ENCODE peak calls at places on chromosomes 5 and 9, in five cellular contexts. One of them, this sample, is unnamed.
A peak's percentile ranks its signal among the peaks of the same experiment; 100 is the strongest.

GRCh38 chr9:35518212-35518917 is 28.5 kb downstream of the RUSC2 start:
- DNase-seq in effector memory CD4-positive, alpha-beta T cell: no peak
- DNase-seq in mesendoderm: peak; percentile 99
- DNase-seq in SK-N-SH: no peak
- DNase-seq in GM23248: peak; percentile 92
- DNase-seq in this sample: no peak

GRCh38 chr5:59346987-59347386 is 546.5 kb downstream of the PDE4D start:
- DNase-seq in GM23248: no peak
- DNase-seq in effector memory CD4-positive, alpha-beta T cell: no peak
- DNase-seq in SK-N-SH: no peak
- DNase-seq in mesendoderm: no peak
- DNase-seq in this sample: no peak

GRCh38 chr5:141757402-141757801 is 75.4 kb upstream of the ARAP3 start:
- DNase-seq in SK-N-SH: peak; percentile 80
- DNase-seq in GM23248: peak; percentile 68
- DNase-seq in effector memory CD4-positive, alpha-beta T cell: no peak
- DNase-seq in mesendoderm: peak; percentile 81
- DNase-seq in this sample: no peak

GRCh38 chr9:80091526-80091925 is 519.8 kb downstream of the TLE4 start:
- DNase-seq in SK-N-SH: no peak
- DNase-seq in effector memory CD4-positive, alpha-beta T cell: no peak
- DNase-seq in mesendoderm: no peak
- DNase-seq in GM23248: no peak
- DNase-seq in this sample: no peak

GRCh38 chr5:157342822-157343402 is 77.0 kb downstream of the CYFIP2 start:
- DNase-seq in effector memory CD4-positive, alpha-beta T cell: no peak
- DNase-seq in mesendoderm: peak; percentile 65
- DNase-seq in SK-N-SH: peak; percentile 62
- DNase-seq in GM23248: peak; percentile 65
- DNase-seq in this sample: peak; percentile 26

GRCh38 chr9:128412120-128412790 is 8.4 kb upstream of the CERCAM start:
- DNase-seq in GM23248: peak; percentile 49
- DNase-seq in effector memory CD4-positive, alpha-beta T cell: peak; percentile 24
- DNase-seq in SK-N-SH: peak; percentile 87
- DNase-seq in mesendoderm: peak; percentile 92
- DNase-seq in this sample: peak; percentile 88

GRCh38 chr5:55234171-55234700 is 828 bp upstream of the CCNO start:
- DNase-seq in GM23248: peak; percentile 62
- DNase-seq in mesendoderm: peak; percentile 51
- DNase-seq in effector memory CD4-positive, alpha-beta T cell: no peak
- DNase-seq in SK-N-SH: peak; percentile 44
- DNase-seq in this sample: peak; percentile 49

GRCh38 chr9:99966720-99967119 is 60.3 kb downstream of the STX17 start:
- DNase-seq in GM23248: no peak
- DNase-seq in SK-N-SH: no peak
- DNase-seq in effector memory CD4-positive, alpha-beta T cell: no peak
- DNase-seq in mesendoderm: peak; percentile 95
- DNase-seq in this sample: no peak

GRCh38 chr5:124755565-124755964 is 9.1 kb upstream of the ZNF608 start:
- DNase-seq in mesendoderm: peak; percentile 61
- DNase-seq in effector memory CD4-positive, alpha-beta T cell: no peak
- DNase-seq in GM23248: peak; percentile 15
- DNase-seq in SK-N-SH: peak; percentile 73
- DNase-seq in this sample: peak; percentile 45

GRCh38 chr9:133111461-133112360 is 9.3 kb downstream of the RALGDS start:
- DNase-seq in GM23248: no peak
- DNase-seq in SK-N-SH: no peak
- DNase-seq in effector memory CD4-positive, alpha-beta T cell: no peak
- DNase-seq in mesendoderm: no peak
- DNase-seq in this sample: no peak

GRCh38 chr5:135193213-135194125 is 159.4 kb upstream of the PITX1 start:
- DNase-seq in GM23248: peak; percentile 78
- DNase-seq in SK-N-SH: no peak
- DNase-seq in mesendoderm: peak; percentile 9
- DNase-seq in effector memory CD4-positive, alpha-beta T cell: no peak
- DNase-seq in this sample: no peak

GRCh38 chr9:135146766-135147472 is 59.5 kb downstream of the OLFM1 start:
- DNase-seq in effector memory CD4-positive, alpha-beta T cell: no peak
- DNase-seq in GM23248: peak; percentile 36
- DNase-seq in SK-N-SH: peak; percentile 88
- DNase-seq in mesendoderm: no peak
- DNase-seq in this sample: no peak

GRCh38 chr5:74903165-74903787 is 37.1 kb upstream of the FAM169A start:
- DNase-seq in effector memory CD4-positive, alpha-beta T cell: no peak
- DNase-seq in SK-N-SH: peak; percentile 30
- DNase-seq in GM23248: peak; percentile 7
- DNase-seq in mesendoderm: peak; percentile 91
- DNase-seq in this sample: no peak

GRCh38 chr5:163619951-163620350 is 114.5 kb downstream of the MAT2B start:
- DNase-seq in effector memory CD4-positive, alpha-beta T cell: no peak
- DNase-seq in SK-N-SH: peak; percentile 8
- DNase-seq in GM23248: no peak
- DNase-seq in mesendoderm: peak; percentile 65
- DNase-seq in this sample: peak; percentile 66

GRCh38 chr9:114883709-114884108 is 46.7 kb downstream of the TNFSF8 start:
- DNase-seq in GM23248: no peak
- DNase-seq in SK-N-SH: no peak
- DNase-seq in effector memory CD4-positive, alpha-beta T cell: no peak
- DNase-seq in mesendoderm: no peak
- DNase-seq in this sample: no peak

GRCh38 chr5:177963966-177964365 is 32.1 kb downstream of the PROP1 start:
- DNase-seq in SK-N-SH: no peak
- DNase-seq in mesendoderm: no peak
- DNase-seq in GM23248: no peak
- DNase-seq in effector memory CD4-positive, alpha-beta T cell: no peak
- DNase-seq in this sample: no peak

GRCh38 chr9:115341401-115341800 is 223.4 kb upstream of the TNC start:
- DNase-seq in SK-N-SH: no peak
- DNase-seq in effector memory CD4-positive, alpha-beta T cell: no peak
- DNase-seq in GM23248: peak; percentile 51
- DNase-seq in mesendoderm: no peak
- DNase-seq in this sample: no peak

GRCh38 chr5:11251242-11251641 is 490.2 kb upstream of the DAP start:
- DNase-seq in SK-N-SH: no peak
- DNase-seq in effector memory CD4-positive, alpha-beta T cell: no peak
- DNase-seq in mesendoderm: peak; percentile 80
- DNase-seq in GM23248: peak; percentile 26
- DNase-seq in this sample: peak; percentile 26

GRCh38 chr5:96657068-96657467 is 5.1 kb upstream of the CAST start:
- DNase-seq in GM23248: peak; percentile 97
- DNase-seq in SK-N-SH: no peak
- DNase-seq in effector memory CD4-positive, alpha-beta T cell: peak; percentile 27
- DNase-seq in mesendoderm: no peak
- DNase-seq in this sample: peak; percentile 17

GRCh38 chr9:79357620-79358019 is 214.1 kb upstream of the TLE4 start:
- DNase-seq in GM23248: no peak
- DNase-seq in mesendoderm: peak; percentile 51
- DNase-seq in effector memory CD4-positive, alpha-beta T cell: no peak
- DNase-seq in SK-N-SH: no peak
- DNase-seq in this sample: no peak

GRCh38 chr5:135055385-135055784 is 21.4 kb upstream of the PITX1 start:
- DNase-seq in GM23248: no peak
- DNase-seq in mesendoderm: no peak
- DNase-seq in SK-N-SH: no peak
- DNase-seq in effector memory CD4-positive, alpha-beta T cell: no peak
- DNase-seq in this sample: no peak

GRCh38 chr9:137114220-137114612 is 317 bp downstream of the DPP7 start:
- DNase-seq in mesendoderm: no peak
- DNase-seq in effector memory CD4-positive, alpha-beta T cell: no peak
- DNase-seq in SK-N-SH: peak; percentile 76
- DNase-seq in GM23248: peak; percentile 45
- DNase-seq in this sample: no peak

GRCh38 chr5:75156585-75156984 is 80.1 kb downstream of the ANKRD31 start:
- DNase-seq in effector memory CD4-positive, alpha-beta T cell: no peak
- DNase-seq in GM23248: peak; percentile 10
- DNase-seq in SK-N-SH: no peak
- DNase-seq in mesendoderm: peak; percentile 66
- DNase-seq in this sample: peak; percentile 21

GRCh38 chr9:130998596-130999264 is 10.2 kb upstream of the LAMC3 start:
- DNase-seq in mesendoderm: no peak
- DNase-seq in effector memory CD4-positive, alpha-beta T cell: no peak
- DNase-seq in GM23248: peak; percentile 30
- DNase-seq in SK-N-SH: peak; percentile 40
- DNase-seq in this sample: no peak

DNA sequence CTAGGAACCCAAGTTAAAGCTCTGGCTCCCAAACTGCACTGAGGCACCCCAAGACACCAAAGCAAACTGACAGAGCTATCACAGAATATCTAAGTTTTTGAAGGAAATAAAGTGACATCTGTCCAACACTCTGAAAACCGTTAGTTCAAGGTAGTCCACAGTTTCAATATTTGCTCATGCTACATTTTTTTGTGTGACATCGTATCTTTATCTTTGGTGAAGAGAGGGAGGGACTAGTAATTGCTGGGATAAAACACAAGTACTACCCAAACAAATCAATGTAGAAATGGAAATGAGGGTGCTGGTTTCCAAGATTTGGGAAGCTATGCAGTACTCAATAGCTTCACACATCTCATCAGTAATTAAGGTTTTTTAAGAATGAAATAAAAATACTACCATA is 20.6 kb downstream of the LIFR start:
- DNase-seq in mesendoderm: no peak
- DNase-seq in GM23248: no peak
- DNase-seq in SK-N-SH: no peak
- DNase-seq in effector memory CD4-positive, alpha-beta T cell: no peak
- DNase-seq in this sample: no peak
- H3K4me1 ChIP-seq in mesendoderm: peaks cover 8% of the 10 kb centered on the region
- H3K4me1 ChIP-seq in GM23248: no peaks in the 10 kb centered on the region
- H3K4me1 ChIP-seq in SK-N-SH: no peaks in the 10 kb centered on the region
- H3K4me1 ChIP-seq in effector memory CD4-positive, alpha-beta T cell: no peaks in the 10 kb centered on the region
- H3K4me1 ChIP-seq in this sample: peaks cover 17% of the 10 kb centered on the region

DNA sequence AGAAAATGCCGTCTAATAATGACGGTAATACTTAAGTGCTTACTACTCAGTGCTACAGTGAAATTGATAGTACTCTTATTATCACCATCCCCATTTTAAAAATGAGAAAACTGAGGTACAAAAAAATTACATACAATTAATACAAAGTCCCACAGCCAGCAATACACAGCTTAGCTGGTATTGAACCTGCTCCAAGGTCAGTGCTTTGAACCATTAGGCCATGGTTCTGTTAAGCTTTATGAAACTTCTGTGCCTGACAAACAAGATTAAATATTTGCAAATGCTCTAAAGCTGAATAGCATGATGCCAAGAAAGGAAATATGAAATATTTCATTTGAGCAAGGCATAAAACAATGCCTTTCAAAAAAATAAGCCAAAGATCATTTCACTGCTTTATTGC is 357.2 kb downstream of the ARRDC3 start:
- DNase-seq in SK-N-SH: no peak
- DNase-seq in mesendoderm: no peak
- DNase-seq in GM23248: no peak
- DNase-seq in effector memory CD4-positive, alpha-beta T cell: no peak
- DNase-seq in this sample: no peak
- H3K27ac ChIP-seq in SK-N-SH: no peak overlapping the region
- H3K27ac ChIP-seq in mesendoderm: no peak overlapping the region
- H3K27ac ChIP-seq in GM23248: no peak overlapping the region
- H3K27ac ChIP-seq in effector memory CD4-positive, alpha-beta T cell: no peak overlapping the region
- H3K27ac ChIP-seq in this sample: no peak overlapping the region

DNA sequence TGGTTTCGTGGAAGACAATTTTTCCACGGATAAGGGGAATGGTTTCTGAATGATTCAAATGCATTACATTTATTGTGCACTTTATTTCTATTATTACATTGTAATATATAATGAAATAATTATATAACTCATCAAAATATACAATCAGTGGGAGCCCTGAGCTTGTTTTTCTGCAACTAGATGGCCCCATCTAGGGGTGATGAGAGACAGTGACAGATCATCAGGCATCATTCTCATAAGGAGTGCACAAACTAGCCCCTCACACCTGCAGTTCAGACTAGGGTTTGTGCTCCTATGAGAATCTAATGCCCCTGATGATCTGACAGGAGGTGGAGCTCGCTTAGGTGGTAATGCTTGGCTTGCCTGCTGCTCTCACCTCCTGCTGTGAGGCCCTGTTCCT is 6.4 kb downstream of the ISCA1 start:
- DNase-seq in SK-N-SH: no peak
- DNase-seq in effector memory CD4-positive, alpha-beta T cell: no peak
- DNase-seq in GM23248: peak; percentile 17
- DNase-seq in mesendoderm: peak; percentile 22
- DNase-seq in this sample: no peak
- H3K4me1 ChIP-seq in SK-N-SH: peaks cover 7% of the 10 kb centered on the region
- H3K4me1 ChIP-seq in effector memory CD4-positive, alpha-beta T cell: no peaks in the 10 kb centered on the region
- H3K4me1 ChIP-seq in GM23248: peaks cover 5% of the 10 kb centered on the region
- H3K4me1 ChIP-seq in mesendoderm: no peaks in the 10 kb centered on the region
- H3K4me1 ChIP-seq in this sample: peaks cover 7% of the 10 kb centered on the region

GRCh38 chr5:37738057-37738691 is 101.7 kb downstream of the GDNF start:
- DNase-seq in GM23248: peak; percentile 95
- DNase-seq in effector memory CD4-positive, alpha-beta T cell: no peak
- DNase-seq in mesendoderm: no peak
- DNase-seq in SK-N-SH: no peak
- DNase-seq in this sample: peak; percentile 86
- H3K27ac ChIP-seq in GM23248: peak overlapping the region; percentile 91
- H3K27ac ChIP-seq in effector memory CD4-positive, alpha-beta T cell: no peak overlapping the region
- H3K27ac ChIP-seq in mesendoderm: no peak overlapping the region
- H3K27ac ChIP-seq in SK-N-SH: peak overlapping the region; percentile 79
- H3K27ac ChIP-seq in this sample: peak overlapping the region; percentile 6